ENCODE peak calls at places on chromosomes 5 and 9, in ten cellular contexts. O is GM12864; Y is osteoblast; M is kidney epithelial cell; V is GM13977; H is CD8-positive, alpha-beta T cell; P is spleen; D is GM06990; T is PC-3; Z is astrocyte. C is an unnamed sample.

GRCh38 chr5:42250-42649 is 49.7 kb upstream of the PLEKHG4B start:
- DNase-seq in O (no peak), Y (peak; percentile 35), M (no peak), V (no peak), H (no peak), P (no peak), D (no peak), T (peak; percentile 66), Z (no peak), C (no peak)

GRCh38 chr9:125564641-125565040 is 142.4 kb downstream of the MAPKAP1 start:
- DNase-seq in O (no peak), Y (no peak), M (no peak), V (no peak), H (no peak), P (no peak), D (no peak), T (no peak), Z (peak; percentile 41), C (peak; percentile 74)

GRCh38 chr5:159061834-159062530 is 37.7 kb downstream of the EBF1 start:
- DNase-seq in O (no peak), Y (peak; percentile 60), M (no peak), V (no peak), H (no peak), P (no peak), D (no peak), T (no peak), Z (no peak), C (no peak)

GRCh38 chr9:122364783-122365150 is 6.1 kb upstream of the PTGS1 start:
- DNase-seq in O (no peak), Y (peak; percentile 45), M (no peak), V (no peak), H (no peak), P (peak; percentile 18), D (no peak), T (no peak), Z (no peak), C (no peak)

GRCh38 chr9:128080218-128080617 is 12.2 kb downstream of the SLC25A25 start:
- DNase-seq in O (no peak), Y (no peak), M (no peak), V (no peak), H (no peak), P (no peak), D (no peak), T (no peak), Z (no peak), C (no peak)

GRCh38 chr5:142981886-142982820 is 212.0 kb downstream of the ARHGAP26 start:
- DNase-seq in O (no peak), Y (peak; percentile 70), M (no peak), V (no peak), H (no peak), P (no peak), D (no peak), T (peak; percentile 81), Z (peak; percentile 95), C (peak; percentile 50)

GRCh38 chr5:149128023-149128875 is 13.0 kb upstream of the ABLIM3 start:
- DNase-seq in O (no peak), Y (peak; percentile 79), M (no peak), V (no peak), H (no peak), P (no peak), D (no peak), T (peak; percentile 87), Z (no peak), C (no peak)

GRCh38 chr9:14292181-14292773 is 21.7 kb downstream of the NFIB start:
- DNase-seq in O (no peak), Y (no peak), M (no peak), V (no peak), H (no peak), P (no peak), D (no peak), T (no peak), Z (no peak), C (no peak)

GRCh38 chr9:131008909-131009618 is at the start of gene LAMC3:
- DNase-seq in O (no peak), Y (peak; percentile 91), M (no peak), V (no peak), H (no peak), P (no peak), D (no peak), T (peak; percentile 17), Z (no peak), C (no peak)

GRCh38 chr5:105754056-105754455 is 1916.7 kb downstream of the EFNA5 start:
- DNase-seq in O (no peak), Y (no peak), M (peak; percentile 41), V (no peak), H (no peak), P (no peak), D (no peak), T (no peak), Z (peak; percentile 14), C (peak; percentile 9)

DNA sequence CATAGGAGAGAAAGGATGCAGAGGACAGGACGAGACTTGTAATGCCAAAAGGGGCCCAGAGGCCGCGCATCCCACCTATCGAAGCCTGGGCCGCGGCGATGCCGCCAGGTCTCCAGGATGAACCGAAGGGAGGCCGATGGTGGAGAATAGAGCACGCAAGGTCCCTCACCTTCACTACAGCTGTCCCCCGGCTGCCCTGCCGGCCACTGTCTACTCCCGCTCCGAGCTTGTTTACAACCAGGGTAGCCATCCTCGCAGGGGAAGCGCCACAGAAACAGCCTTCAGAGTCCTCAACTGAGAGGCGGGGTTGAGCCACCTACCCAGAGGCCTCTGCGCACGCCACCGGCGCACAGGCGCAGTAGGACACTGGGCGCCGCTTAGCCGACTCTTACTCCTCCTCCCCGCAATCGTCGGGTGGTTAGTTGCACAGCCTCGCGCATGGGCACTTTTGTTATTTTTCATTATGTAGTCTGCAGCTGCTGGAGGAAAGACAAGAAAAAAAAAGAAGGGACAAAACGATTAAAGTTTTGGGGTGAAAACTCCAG is at the start of gene TRIM23:
- DNase-seq in O (peak; percentile 80), Y (peak; percentile 94), M (peak; percentile 77), V (peak; percentile 85), H (peak; percentile 87), P (peak; percentile 98), D (peak; percentile 93), T (peak; percentile 73), Z (peak; percentile 84), C (peak; percentile 70)
- TF ChIP-seq CTCF in O (peak; percentile 20), Y (no peak), M (peak; percentile 16), V (no peak), H (peak; percentile 6), P (no peak), D (no peak), T (no peak), Z (no peak), C (peak; percentile 9)

DNA sequence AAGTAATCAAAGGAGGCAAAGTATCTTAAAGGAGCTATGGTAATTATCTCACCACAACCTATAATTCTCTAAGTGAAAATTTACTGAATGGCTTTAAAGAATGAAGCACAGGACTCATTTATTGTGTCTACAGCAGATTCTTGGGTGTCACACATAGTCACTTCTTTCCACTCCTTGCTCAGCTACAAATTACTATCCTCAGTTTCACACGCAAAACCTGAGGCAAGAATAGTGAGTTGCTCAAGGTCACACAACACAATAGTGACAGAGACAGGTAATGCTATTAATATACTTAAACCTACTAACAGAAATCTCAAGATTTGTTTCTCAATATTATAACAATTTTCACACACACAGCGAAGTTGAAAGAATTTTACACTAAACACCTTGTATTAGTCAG is 120.9 kb upstream of the STK32A start:
- DNase-seq in O (no peak), Y (no peak), M (no peak), V (no peak), H (no peak), P (no peak), D (no peak), T (no peak), Z (no peak), C (no peak)
- TF ChIP-seq CTCF in O (no peak), Y (no peak), M (no peak), V (no peak), H (no peak), P (no peak), D (no peak), T (no peak), Z (no peak), C (no peak)

GRCh38 chr9:111148994-111149759 is 110.9 kb upstream of the LPAR1 start:
- DNase-seq in O (no peak), Y (no peak), M (no peak), V (no peak), H (no peak), P (no peak), D (no peak), T (peak; percentile 19), Z (no peak), C (no peak)
- TF ChIP-seq CTCF in O (peak; percentile 27), Y (peak; percentile 27), M (no peak), V (peak; percentile 23), H (no peak), P (no peak), D (peak; percentile 57), T (peak; percentile 33), Z (no peak), C (peak; percentile 12)

GRCh38 chr9:1050125-1050895 is at the start of gene DMRT2:
- DNase-seq in O (no peak), Y (peak; percentile 91), M (peak; percentile 67), V (peak; percentile 90), H (no peak), P (no peak), D (peak; percentile 52), T (no peak), Z (peak; percentile 40), C (peak; percentile 10)

GRCh38 chr9:1049641-1050040 is 516 bp upstream of the DMRT2 start:
- DNase-seq in O (no peak), Y (peak; percentile 51), M (no peak), V (peak; percentile 27), H (no peak), P (no peak), D (no peak), T (no peak), Z (no peak), C (no peak)

GRCh38 chr9:1052119-1052907 is 2.2 kb downstream of the DMRT2 start:
- DNase-seq in O (no peak), Y (peak; percentile 72), M (no peak), V (no peak), H (no peak), P (no peak), D (no peak), T (no peak), Z (no peak), C (no peak)

GRCh38 chr9:1052908-1053590 is 2.9 kb downstream of the DMRT2 start:
- DNase-seq in O (no peak), Y (peak; percentile 56), M (no peak), V (no peak), H (no peak), P (no peak), D (no peak), T (no peak), Z (no peak), C (no peak)

DNA sequence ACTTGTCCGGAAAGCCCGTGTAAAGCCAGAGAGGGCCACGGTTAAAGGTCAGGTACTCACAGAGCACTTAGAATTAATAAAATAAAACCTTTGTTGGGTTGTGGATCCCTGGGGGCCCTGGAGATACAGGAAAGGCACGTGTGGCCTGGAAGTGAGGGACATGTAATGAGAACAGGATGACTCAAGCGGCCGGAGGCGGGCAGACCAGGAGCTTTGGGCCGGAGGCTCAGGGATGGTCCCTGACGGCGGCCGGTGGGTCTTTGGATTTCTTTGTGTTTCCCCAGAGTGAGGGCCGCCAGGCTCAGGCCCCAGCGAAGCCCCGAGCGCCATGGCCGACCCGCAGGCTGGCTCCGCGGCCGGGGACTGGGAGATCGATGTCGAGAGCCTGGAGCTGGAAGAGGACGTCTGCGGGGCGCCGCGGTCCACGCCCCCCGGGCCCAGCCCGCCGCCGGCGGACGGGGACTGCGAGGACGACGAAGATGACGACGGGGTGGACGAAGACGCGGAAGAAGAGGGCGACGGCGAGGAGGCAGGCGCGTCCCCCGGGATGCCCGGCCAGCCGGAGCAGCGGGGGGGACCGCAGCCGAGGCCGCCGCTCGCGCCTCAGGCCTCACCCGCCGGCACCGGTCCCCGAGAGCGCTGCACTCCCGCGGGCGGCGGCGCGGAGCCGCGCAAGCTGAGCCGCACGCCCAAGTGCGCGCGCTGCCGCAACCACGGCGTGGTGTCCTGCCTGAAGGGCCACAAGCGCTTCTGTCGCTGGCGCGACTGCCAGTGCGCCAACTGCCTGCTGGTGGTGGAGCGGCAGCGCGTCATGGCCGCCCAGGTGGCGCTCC is 1.3 kb downstream of the DMRT2 start:
- DNase-seq in O (no peak), Y (peak; percentile 74), M (no peak), V (peak; percentile 68), H (no peak), P (no peak), D (no peak), T (no peak), Z (no peak), C (no peak)
- TF ChIP-seq CTCF in O (no peak), Y (no peak), M (no peak), V (peak; percentile 28), H (no peak), P (no peak), D (peak; percentile 50), T (no peak), Z (no peak), C (peak; percentile 23)